ENCODE peak calls at places on chromosomes 7 and 10, in six cellular contexts. One of them, this sample, is unnamed.

GRCh38 chr7:90605055-90605454 is 8.9 kb downstream of the CDK14 start:
- DNase-seq in stimulated activated CD4-positive, alpha-beta T cell treated with anti-CD3 and anti-CD28 coated beads, Interleukin-2, amount 100 ng/mL, for 48 hours: no peak
- DNase-seq in heart left ventricle: no peak
- DNase-seq in posterior cingulate gyrus: no peak
- DNase-seq in hippocampal formation: no peak
- DNase-seq in left ventricle myocardium superior: no peak
- DNase-seq in this sample: no peak

GRCh38 chr10:124588736-124589451 is 127.3 kb downstream of the LHPP start:
- DNase-seq in stimulated activated CD4-positive, alpha-beta T cell treated with anti-CD3 and anti-CD28 coated beads, Interleukin-2, amount 100 ng/mL, for 48 hours: no peak
- DNase-seq in heart left ventricle: peak; percentile 74
- DNase-seq in posterior cingulate gyrus: peak; percentile 68
- DNase-seq in hippocampal formation: peak; percentile 55
- DNase-seq in left ventricle myocardium superior: peak; percentile 65
- DNase-seq in this sample: no peak

GRCh38 chr10:77726732-77727131 is 89.1 kb upstream of the KCNMA1 start:
- DNase-seq in stimulated activated CD4-positive, alpha-beta T cell treated with anti-CD3 and anti-CD28 coated beads, Interleukin-2, amount 100 ng/mL, for 48 hours: no peak
- DNase-seq in heart left ventricle: no peak
- DNase-seq in posterior cingulate gyrus: no peak
- DNase-seq in hippocampal formation: no peak
- DNase-seq in left ventricle myocardium superior: no peak
- DNase-seq in this sample: no peak

GRCh38 chr10:104336829-104337526 is 1.3 kb downstream of the ITPRIP start:
- DNase-seq in stimulated activated CD4-positive, alpha-beta T cell treated with anti-CD3 and anti-CD28 coated beads, Interleukin-2, amount 100 ng/mL, for 48 hours: no peak
- DNase-seq in heart left ventricle: no peak
- DNase-seq in posterior cingulate gyrus: no peak
- DNase-seq in hippocampal formation: no peak
- DNase-seq in left ventricle myocardium superior: no peak
- DNase-seq in this sample: peak; percentile 53

GRCh38 chr7:115004121-115004520 is 82.2 kb downstream of the MDFIC start:
- DNase-seq in stimulated activated CD4-positive, alpha-beta T cell treated with anti-CD3 and anti-CD28 coated beads, Interleukin-2, amount 100 ng/mL, for 48 hours: no peak
- DNase-seq in heart left ventricle: no peak
- DNase-seq in posterior cingulate gyrus: no peak
- DNase-seq in hippocampal formation: no peak
- DNase-seq in left ventricle myocardium superior: no peak
- DNase-seq in this sample: no peak

GRCh38 chr7:3641556-3641955 is 340.5 kb downstream of the SDK1 start:
- DNase-seq in stimulated activated CD4-positive, alpha-beta T cell treated with anti-CD3 and anti-CD28 coated beads, Interleukin-2, amount 100 ng/mL, for 48 hours: no peak
- DNase-seq in heart left ventricle: no peak
- DNase-seq in posterior cingulate gyrus: no peak
- DNase-seq in hippocampal formation: no peak
- DNase-seq in left ventricle myocardium superior: no peak
- DNase-seq in this sample: no peak

GRCh38 chr7:2726316-2727018 is 38.5 kb downstream of the AMZ1 start:
- DNase-seq in stimulated activated CD4-positive, alpha-beta T cell treated with anti-CD3 and anti-CD28 coated beads, Interleukin-2, amount 100 ng/mL, for 48 hours: no peak
- DNase-seq in heart left ventricle: peak; percentile 29
- DNase-seq in posterior cingulate gyrus: peak; percentile 5
- DNase-seq in hippocampal formation: no peak
- DNase-seq in left ventricle myocardium superior: no peak
- DNase-seq in this sample: no peak

GRCh38 chr7:80807166-80807900 is 111.5 kb downstream of the SEMA3C start:
- DNase-seq in stimulated activated CD4-positive, alpha-beta T cell treated with anti-CD3 and anti-CD28 coated beads, Interleukin-2, amount 100 ng/mL, for 48 hours: no peak
- DNase-seq in heart left ventricle: no peak
- DNase-seq in posterior cingulate gyrus: no peak
- DNase-seq in hippocampal formation: no peak
- DNase-seq in left ventricle myocardium superior: no peak
- DNase-seq in this sample: no peak

GRCh38 chr7:20539201-20539600 is 76.3 kb upstream of the ABCB5 start:
- DNase-seq in stimulated activated CD4-positive, alpha-beta T cell treated with anti-CD3 and anti-CD28 coated beads, Interleukin-2, amount 100 ng/mL, for 48 hours: no peak
- DNase-seq in heart left ventricle: no peak
- DNase-seq in posterior cingulate gyrus: no peak
- DNase-seq in hippocampal formation: no peak
- DNase-seq in left ventricle myocardium superior: no peak
- DNase-seq in this sample: peak; percentile 10

GRCh38 chr10:8138471-8138870 is 84.0 kb downstream of the GATA3 start:
- DNase-seq in stimulated activated CD4-positive, alpha-beta T cell treated with anti-CD3 and anti-CD28 coated beads, Interleukin-2, amount 100 ng/mL, for 48 hours: no peak
- DNase-seq in heart left ventricle: no peak
- DNase-seq in posterior cingulate gyrus: no peak
- DNase-seq in hippocampal formation: no peak
- DNase-seq in left ventricle myocardium superior: no peak
- DNase-seq in this sample: no peak

GRCh38 chr10:52599586-52600200 is 172.9 kb downstream of the MBL2 start:
- DNase-seq in stimulated activated CD4-positive, alpha-beta T cell treated with anti-CD3 and anti-CD28 coated beads, Interleukin-2, amount 100 ng/mL, for 48 hours: no peak
- DNase-seq in heart left ventricle: no peak
- DNase-seq in posterior cingulate gyrus: no peak
- DNase-seq in hippocampal formation: no peak
- DNase-seq in left ventricle myocardium superior: no peak
- DNase-seq in this sample: no peak